ENCODE peak calls at places on chromosome 16, in six cellular contexts. Q is mesenchymal stem cell, Z is IMR-90, U is H9, N is H1, D is trophoblast cell. G is an unnamed sample.

GRCh38 chr16:50712568-50712914 is 19.1 kb downstream of the NOD2 start:
- DNase-seq in U (no peak), D (no peak), Q (no peak), N (no peak), Z (peak), G (no peak)

GRCh38 chr16:84137287-84137686 is 7.7 kb downstream of the HSDL1 start:
- DNase-seq in Q (no peak), N (no peak), Z (no peak), D (no peak), U (no peak), G (no peak)

GRCh38 chr16:27246439-27246838 is 22.1 kb downstream of the NSMCE1 start:
- DNase-seq in Q (no peak), U (peak), N (no peak), Z (no peak), D (no peak), G (no peak)

GRCh38 chr16:54077412-54077821 is 209.2 kb downstream of the IRX3 start:
- DNase-seq in Q (peak), U (no peak), N (no peak), Z (peak), D (no peak), G (no peak)

GRCh38 chr16:14303654-14304394 is 232.7 kb downstream of the MRTFB start:
- DNase-seq in D (no peak), N (no peak), Q (peak), Z (no peak), U (peak), G (no peak)

GRCh38 chr16:28935924-28936783 is 4.4 kb downstream of the CD19 start:
- DNase-seq in D (peak), N (peak), Q (peak), Z (peak), U (peak), G (no peak)

GRCh38 chr16:70706948-70707465 is 21.2 kb upstream of the MTSS2 start:
- DNase-seq in Q (peak), U (no peak), D (peak), N (no peak), Z (peak), G (no peak)

GRCh38 chr16:15518412-15519351 is 84.3 kb downstream of the BMERB1 start:
- DNase-seq in Z (peak), N (no peak), Q (peak), U (no peak), D (no peak), G (no peak)

GRCh38 chr16:25771216-25771615 is 79.5 kb downstream of the HS3ST4 start:
- DNase-seq in U (no peak), D (no peak), Q (no peak), Z (no peak), N (no peak), G (no peak)

GRCh38 chr16:78460428-78460827 is 361.0 kb downstream of the WWOX start:
- DNase-seq in Z (no peak), N (no peak), Q (peak), U (no peak), D (no peak), G (no peak)

GRCh38 chr16:62831235-62831634 is 795.0 kb upstream of the CDH8 start:
- DNase-seq in D (no peak), Z (no peak), N (no peak), U (no peak), Q (no peak), G (no peak)

GRCh38 chr16:30532285-30533145 is 2.1 kb downstream of the ZNF747 start:
- DNase-seq in Q (no peak), D (no peak), U (no peak), Z (no peak), N (no peak), G (no peak)

GRCh38 chr16:50499254-50499653 is 48.9 kb upstream of the NKD1 start:
- DNase-seq in Q (no peak), D (no peak), N (no peak), Z (no peak), U (no peak), G (no peak)

GRCh38 chr16:83356266-83356665 is 451.5 kb upstream of the HSBP1 start:
- DNase-seq in D (no peak), N (no peak), Q (peak), U (peak), Z (peak), G (peak)

GRCh38 chr16:14487579-14487978 is 142.5 kb downstream of the PARN start:
- DNase-seq in Q (no peak), U (no peak), Z (no peak), D (no peak), N (no peak), G (no peak)

GRCh38 chr16:1351215-1351581 is 480 bp downstream of the TSR3 start:
- DNase-seq in Z (no peak), U (no peak), Q (no peak), D (no peak), N (no peak), G (no peak)

GRCh38 chr16:64784635-64785034 is 337.2 kb downstream of the CDH11 start:
- DNase-seq in Z (no peak), U (no peak), N (no peak), D (no peak), Q (no peak), G (no peak)

GRCh38 chr16:47644166-47644565 is 183.0 kb downstream of the PHKB start:
- DNase-seq in U (no peak), Z (peak), Q (peak), D (no peak), N (no peak), G (no peak)

GRCh38 chr16:67885545-67885944 is 860 bp downstream of the NRN1L start:
- DNase-seq in N (no peak), Q (no peak), Z (no peak), U (no peak), D (no peak), G (no peak)

GRCh38 chr16:88296437-88297177 is 86.2 kb upstream of the ZNF469 start:
- DNase-seq in N (no peak), U (no peak), Q (no peak), D (no peak), Z (no peak), G (no peak)

GRCh38 chr16:81601008-81601428 is 156.4 kb downstream of the CMIP start:
- DNase-seq in N (no peak), Z (peak), U (no peak), D (no peak), Q (peak), G (no peak)

GRCh38 chr16:17379121-17379571 is 91.6 kb downstream of the XYLT1 start:
- DNase-seq in Z (peak), U (no peak), D (peak), Q (no peak), N (no peak), G (no peak)

GRCh38 chr16:6684076-6684673 is 648.5 kb upstream of the RBFOX1 start:
- DNase-seq in Q (no peak), U (no peak), Z (no peak), N (no peak), D (no peak), G (peak)

GRCh38 chr16:68739964-68740627 is 3.0 kb downstream of the CDH1 start:
- DNase-seq in U (no peak), D (no peak), N (no peak), Z (no peak), Q (no peak), G (no peak)

DNA sequence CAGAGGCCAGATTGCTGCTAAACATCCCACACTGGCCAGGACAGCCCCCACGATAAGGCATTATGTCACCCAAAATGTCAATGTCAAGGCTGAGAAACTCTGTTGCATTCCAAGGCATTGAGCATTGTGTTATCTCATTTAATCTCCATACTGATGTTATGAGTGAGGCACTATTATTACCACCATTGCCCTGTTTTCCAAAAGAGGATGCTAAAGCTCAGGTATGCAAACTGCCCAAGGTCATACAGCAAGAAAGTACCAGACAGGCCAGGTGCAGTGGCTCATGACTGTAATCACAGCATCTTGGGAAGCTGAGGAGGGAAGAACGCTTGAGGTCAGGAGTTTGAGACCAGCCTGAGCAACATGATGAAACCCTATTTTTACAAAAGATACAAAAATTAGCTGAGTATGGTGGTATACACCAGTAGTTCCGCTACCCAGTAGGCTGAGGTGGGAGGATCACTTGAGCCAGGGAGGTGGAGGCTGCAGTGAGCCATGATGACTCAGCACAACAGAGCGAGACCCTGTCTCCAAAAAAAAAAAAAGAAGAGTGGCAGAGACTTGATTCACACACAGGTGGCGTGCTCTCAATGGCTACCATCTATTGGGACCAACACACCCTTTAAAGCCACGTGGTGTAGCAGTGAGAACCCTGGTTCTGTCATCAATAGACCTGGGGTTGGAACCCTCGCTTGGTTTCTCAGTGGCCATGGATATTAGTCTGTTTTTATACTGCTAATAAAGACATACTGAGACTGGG is 58.8 kb upstream of the GRIN2A start:
- DNase-seq in N (no peak), Z (no peak), U (peak), Q (no peak), D (peak), G (no peak)
- H2BK120ac ChIP-seq in N (no peak), Z (no peak), U (no peak), Q (no peak), D (no peak), G (no peak)

GRCh38 chr16:74699666-74700065 is 996 bp downstream of the MLKL start:
- DNase-seq in Q (no peak), Z (no peak), U (no peak), N (no peak), D (no peak), G (no peak)

GRCh38 chr16:74698220-74698619 is 2.4 kb downstream of the MLKL start:
- DNase-seq in U (no peak), Q (peak), Z (peak), N (no peak), D (no peak), G (no peak)

GRCh38 chr16:74700206-74701040 is at the start of gene MLKL:
- DNase-seq in U (peak), D (peak), Z (peak), N (no peak), Q (peak), G (no peak)

GRCh38 chr16:74691093-74691855 is 9.4 kb downstream of the MLKL start:
- DNase-seq in U (no peak), Q (peak), Z (peak), N (no peak), D (peak), G (no peak)

DNA sequence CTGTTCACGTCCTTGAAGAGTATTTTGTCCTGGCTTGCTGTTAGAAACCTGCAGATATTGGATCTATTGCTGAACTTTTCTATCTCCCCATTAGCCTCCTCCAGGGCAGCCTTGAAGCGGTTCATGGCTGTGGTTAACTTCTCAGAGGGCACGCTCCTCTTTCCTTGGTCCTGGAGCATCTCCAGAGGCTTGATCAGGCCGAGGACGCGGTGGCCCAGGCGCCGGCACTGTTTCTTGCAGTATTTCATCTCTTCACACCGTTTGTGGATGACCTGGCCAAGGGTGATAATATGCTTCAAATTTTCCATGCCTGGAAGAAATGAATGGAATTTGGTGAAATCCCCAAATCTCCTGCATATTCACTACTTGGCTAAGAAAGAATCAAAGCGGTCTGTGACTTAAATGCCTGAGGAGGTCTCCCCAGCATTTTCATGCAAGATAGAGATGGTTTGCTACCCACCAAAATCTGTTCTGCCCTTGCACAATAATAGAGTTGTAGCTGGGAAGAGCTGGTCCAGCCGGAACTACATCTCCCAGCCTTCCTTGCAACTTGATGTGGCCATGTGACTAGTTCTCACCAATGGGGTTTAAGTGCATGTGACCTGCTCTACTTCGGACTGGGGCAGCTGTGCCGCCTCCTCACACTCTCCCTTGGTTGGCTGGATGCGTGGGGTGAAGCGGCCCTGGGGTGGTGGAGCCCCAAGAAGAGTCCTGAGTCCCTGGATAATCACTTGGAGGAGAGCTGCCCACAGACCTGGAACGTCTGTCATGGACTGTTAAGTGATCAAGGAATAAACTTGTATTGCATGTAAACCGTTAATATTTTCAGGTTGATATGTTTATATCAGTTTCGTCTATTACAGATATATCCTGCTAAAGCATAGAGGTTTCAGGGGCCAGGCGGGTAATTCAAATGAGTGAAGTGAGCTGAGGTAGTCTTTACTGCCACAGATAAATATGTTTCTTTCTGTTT is 4.9 kb downstream of the MLKL start:
- DNase-seq in U (peak), Q (peak), N (peak), Z (peak), D (peak), G (peak)
- H3K14ac ChIP-seq in U (no peak), Q (no peak), N (no peak), Z (peak), D (no peak), G (no peak)

GRCh38 chr16:75265911-75266701 is 14.7 kb upstream of the BCAR1 start:
- DNase-seq in Z (peak), Q (peak), N (no peak), U (peak), D (peak), G (peak)
- H2BK120ac ChIP-seq in Z (peak), Q (peak), N (no peak), U (no peak), D (peak), G (no peak)

GRCh38 chr16:61812251-61812650 is 224.0 kb downstream of the CDH8 start:
- DNase-seq in Z (no peak), D (no peak), N (peak), U (no peak), Q (no peak), G (no peak)
- H3K14ac ChIP-seq in Z (no peak), D (no peak), N (no peak), U (no peak), Q (no peak), G (no peak)

DNA sequence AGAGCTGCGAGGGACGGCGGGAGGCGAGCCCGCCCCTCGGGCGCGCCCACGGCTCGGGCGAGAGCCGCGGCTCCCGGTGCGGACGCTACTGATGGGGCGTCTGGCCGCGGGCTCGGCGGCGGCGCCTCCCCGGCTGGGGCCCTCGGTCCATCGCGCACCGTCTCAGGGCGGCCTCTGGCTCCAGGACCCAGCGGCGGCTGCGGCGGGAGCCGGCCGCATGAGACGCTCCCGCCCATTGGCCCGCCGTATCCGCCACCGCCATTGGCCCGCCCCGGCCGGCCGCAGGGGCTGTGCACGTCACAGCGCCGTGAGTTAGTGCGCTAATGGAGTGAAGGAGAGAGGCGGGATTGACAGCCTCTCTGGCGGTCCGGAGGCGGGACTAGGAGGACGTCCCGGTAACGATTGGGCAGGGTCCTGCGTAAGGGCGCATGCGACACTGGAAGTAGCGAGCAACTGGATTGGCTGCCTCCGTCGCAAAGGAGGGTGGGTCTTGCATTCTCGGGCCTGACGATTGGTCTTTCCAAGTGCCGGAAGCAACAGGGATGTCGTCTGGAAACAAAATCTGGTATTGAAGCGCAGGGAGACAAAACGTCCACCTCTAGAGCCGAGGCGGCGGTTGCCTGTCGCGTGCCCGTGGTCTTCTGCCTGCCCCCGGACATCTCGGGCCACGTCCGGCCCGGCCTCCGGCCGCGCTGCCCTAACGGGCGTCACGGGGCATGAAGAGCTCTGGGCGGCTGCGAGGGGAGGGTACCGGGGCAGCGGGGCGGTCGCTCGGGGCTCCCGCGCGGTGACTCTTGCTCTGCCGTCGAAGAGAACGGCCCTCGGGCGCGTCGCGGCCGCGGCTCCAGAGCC is at the start of gene ANKRD11:
- DNase-seq in D (peak), N (peak), U (peak), Z (peak), Q (peak), G (peak)
- H2BK120ac ChIP-seq in D (no peak), N (no peak), U (no peak), Z (no peak), Q (peak), G (no peak)

G was measured in neuronal stem cell.